ENCODE peak calls at places on chromosomes 3 and 15, in six cellular contexts. One of them, this sample, is unnamed.

GRCh38 chr15:24878153-24878552 is 76.6 kb upstream of the SNRPN start:
- DNase-seq in cardiac fibroblast: peak
- DNase-seq in HCT116: no peak
- DNase-seq in neuronal stem cell: no peak
- DNase-seq in mesendoderm: no peak
- DNase-seq in neural progenitor cell: no peak
- DNase-seq in this sample: no peak

GRCh38 chr15:65912235-65912634 is 42.9 kb downstream of the RAB11A start:
- DNase-seq in cardiac fibroblast: no peak
- DNase-seq in HCT116: no peak
- DNase-seq in neuronal stem cell: no peak
- DNase-seq in mesendoderm: no peak
- DNase-seq in neural progenitor cell: no peak
- DNase-seq in this sample: no peak

GRCh38 chr3:137259709-137260108 is 301.9 kb downstream of the IL20RB start:
- DNase-seq in cardiac fibroblast: no peak
- DNase-seq in HCT116: no peak
- DNase-seq in neuronal stem cell: no peak
- DNase-seq in mesendoderm: peak
- DNase-seq in neural progenitor cell: peak
- DNase-seq in this sample: no peak

GRCh38 chr3:36309092-36309491 is 71.2 kb upstream of the STAC start:
- DNase-seq in cardiac fibroblast: no peak
- DNase-seq in HCT116: no peak
- DNase-seq in neuronal stem cell: no peak
- DNase-seq in mesendoderm: no peak
- DNase-seq in neural progenitor cell: no peak
- DNase-seq in this sample: no peak

GRCh38 chr3:195270350-195271115 is 426 bp downstream of the XXYLT1 start:
- DNase-seq in cardiac fibroblast: peak
- DNase-seq in HCT116: peak
- DNase-seq in neuronal stem cell: peak
- DNase-seq in mesendoderm: peak
- DNase-seq in neural progenitor cell: peak
- DNase-seq in this sample: no peak

GRCh38 chr15:93428807-93429351 is 339.9 kb upstream of the RGMA start:
- DNase-seq in cardiac fibroblast: no peak
- DNase-seq in HCT116: no peak
- DNase-seq in neuronal stem cell: no peak
- DNase-seq in mesendoderm: no peak
- DNase-seq in neural progenitor cell: no peak
- DNase-seq in this sample: no peak

GRCh38 chr15:51642696-51643095 is 20.1 kb upstream of the DMXL2 start:
- DNase-seq in cardiac fibroblast: no peak
- DNase-seq in HCT116: no peak
- DNase-seq in neuronal stem cell: no peak
- DNase-seq in mesendoderm: no peak
- DNase-seq in neural progenitor cell: no peak
- DNase-seq in this sample: no peak

GRCh38 chr3:172520332-172520831 is 2.8 kb downstream of the TNFSF10 start:
- DNase-seq in cardiac fibroblast: peak
- DNase-seq in HCT116: no peak
- DNase-seq in neuronal stem cell: no peak
- DNase-seq in mesendoderm: no peak
- DNase-seq in neural progenitor cell: no peak
- DNase-seq in this sample: no peak

GRCh38 chr3:193719735-193720134 is 126.7 kb downstream of the OPA1 start:
- DNase-seq in cardiac fibroblast: no peak
- DNase-seq in HCT116: no peak
- DNase-seq in neuronal stem cell: no peak
- DNase-seq in mesendoderm: no peak
- DNase-seq in neural progenitor cell: no peak
- DNase-seq in this sample: no peak

GRCh38 chr3:179677884-179678283 is 25.0 kb downstream of the USP13 start:
- DNase-seq in cardiac fibroblast: no peak
- DNase-seq in HCT116: no peak
- DNase-seq in neuronal stem cell: no peak
- DNase-seq in mesendoderm: no peak
- DNase-seq in neural progenitor cell: no peak
- DNase-seq in this sample: no peak

GRCh38 chr3:64016941-64017620 is 6.2 kb downstream of the PSMD6 start:
- DNase-seq in cardiac fibroblast: no peak
- DNase-seq in HCT116: no peak
- DNase-seq in neuronal stem cell: no peak
- DNase-seq in mesendoderm: no peak
- DNase-seq in neural progenitor cell: no peak
- DNase-seq in this sample: no peak

GRCh38 chr15:59436774-59437472 is 1.1 kb upstream of the FAM81A start:
- DNase-seq in cardiac fibroblast: peak
- DNase-seq in HCT116: no peak
- DNase-seq in neuronal stem cell: no peak
- DNase-seq in mesendoderm: no peak
- DNase-seq in neural progenitor cell: peak
- DNase-seq in this sample: no peak

GRCh38 chr3:63977893-63978292 is 45.4 kb downstream of the PSMD6 start:
- DNase-seq in cardiac fibroblast: no peak
- DNase-seq in HCT116: no peak
- DNase-seq in neuronal stem cell: no peak
- DNase-seq in mesendoderm: no peak
- DNase-seq in neural progenitor cell: no peak
- DNase-seq in this sample: no peak

GRCh38 chr3:55482496-55483195 is 4.5 kb downstream of the WNT5A start:
- DNase-seq in cardiac fibroblast: no peak
- DNase-seq in HCT116: no peak
- DNase-seq in neuronal stem cell: peak
- DNase-seq in mesendoderm: peak
- DNase-seq in neural progenitor cell: peak
- DNase-seq in this sample: no peak

GRCh38 chr3:81302045-81302444 is 459.4 kb downstream of the GBE1 start:
- DNase-seq in cardiac fibroblast: peak
- DNase-seq in HCT116: peak
- DNase-seq in neuronal stem cell: peak
- DNase-seq in mesendoderm: peak
- DNase-seq in neural progenitor cell: peak
- DNase-seq in this sample: no peak

GRCh38 chr3:3170998-3171397 is 8.5 kb downstream of the CRBN start:
- DNase-seq in cardiac fibroblast: peak
- DNase-seq in HCT116: peak
- DNase-seq in neuronal stem cell: no peak
- DNase-seq in mesendoderm: peak
- DNase-seq in neural progenitor cell: peak
- DNase-seq in this sample: no peak

GRCh38 chr3:46542344-46542743 is 23.8 kb downstream of the LRRC2 start:
- DNase-seq in cardiac fibroblast: peak
- DNase-seq in HCT116: no peak
- DNase-seq in neuronal stem cell: no peak
- DNase-seq in mesendoderm: no peak
- DNase-seq in neural progenitor cell: no peak
- DNase-seq in this sample: peak

GRCh38 chr3:159824341-159824740 is 164.3 kb upstream of the IL12A start:
- DNase-seq in cardiac fibroblast: peak
- DNase-seq in HCT116: peak
- DNase-seq in neuronal stem cell: no peak
- DNase-seq in mesendoderm: no peak
- DNase-seq in neural progenitor cell: no peak
- DNase-seq in this sample: no peak

GRCh38 chr15:72197460-72198409 is at the start of gene GRAMD2A:
- DNase-seq in cardiac fibroblast: peak
- DNase-seq in HCT116: peak
- DNase-seq in neuronal stem cell: no peak
- DNase-seq in mesendoderm: peak
- DNase-seq in neural progenitor cell: peak
- DNase-seq in this sample: peak

GRCh38 chr15:42712584-42712983 is 24.3 kb downstream of the CDAN1 start:
- DNase-seq in cardiac fibroblast: no peak
- DNase-seq in HCT116: no peak
- DNase-seq in neuronal stem cell: no peak
- DNase-seq in mesendoderm: no peak
- DNase-seq in neural progenitor cell: no peak
- DNase-seq in this sample: no peak

GRCh38 chr3:105850593-105850992 is 18.2 kb downstream of the CBLB start:
- DNase-seq in cardiac fibroblast: no peak
- DNase-seq in HCT116: no peak
- DNase-seq in neuronal stem cell: no peak
- DNase-seq in mesendoderm: no peak
- DNase-seq in neural progenitor cell: no peak
- DNase-seq in this sample: no peak

GRCh38 chr15:72011291-72011940 is 106.5 kb downstream of the MYO9A start:
- DNase-seq in cardiac fibroblast: peak
- DNase-seq in HCT116: no peak
- DNase-seq in neuronal stem cell: no peak
- DNase-seq in mesendoderm: no peak
- DNase-seq in neural progenitor cell: no peak
- DNase-seq in this sample: no peak

GRCh38 chr3:72065872-72066641 is 281.1 kb upstream of the PROK2 start:
- DNase-seq in cardiac fibroblast: no peak
- DNase-seq in HCT116: no peak
- DNase-seq in neuronal stem cell: no peak
- DNase-seq in mesendoderm: no peak
- DNase-seq in neural progenitor cell: no peak
- DNase-seq in this sample: no peak

GRCh38 chr3:40225116-40225515 is 84.4 kb upstream of the EIF1B start:
- DNase-seq in cardiac fibroblast: no peak
- DNase-seq in HCT116: no peak
- DNase-seq in neuronal stem cell: no peak
- DNase-seq in mesendoderm: no peak
- DNase-seq in neural progenitor cell: no peak
- DNase-seq in this sample: no peak

GRCh38 chr15:94105760-94106159 is 125.6 kb upstream of the MCTP2 start:
- DNase-seq in cardiac fibroblast: no peak
- DNase-seq in HCT116: no peak
- DNase-seq in neuronal stem cell: no peak
- DNase-seq in mesendoderm: peak
- DNase-seq in neural progenitor cell: no peak
- DNase-seq in this sample: peak

GRCh38 chr3:25916286-25916685 is 126.4 kb downstream of the OXSM start:
- DNase-seq in cardiac fibroblast: no peak
- DNase-seq in HCT116: no peak
- DNase-seq in neuronal stem cell: no peak
- DNase-seq in mesendoderm: no peak
- DNase-seq in neural progenitor cell: no peak
- DNase-seq in this sample: no peak

GRCh38 chr15:66401130-66402021 is 14.7 kb downstream of the MAP2K1 start:
- DNase-seq in cardiac fibroblast: no peak
- DNase-seq in HCT116: no peak
- DNase-seq in neuronal stem cell: no peak
- DNase-seq in mesendoderm: peak
- DNase-seq in neural progenitor cell: peak
- DNase-seq in this sample: no peak

GRCh38 chr15:57297163-57297593 is 79.1 kb upstream of the CGNL1 start:
- DNase-seq in cardiac fibroblast: no peak
- DNase-seq in HCT116: no peak
- DNase-seq in neuronal stem cell: no peak
- DNase-seq in mesendoderm: peak
- DNase-seq in neural progenitor cell: no peak
- DNase-seq in this sample: peak

DNA sequence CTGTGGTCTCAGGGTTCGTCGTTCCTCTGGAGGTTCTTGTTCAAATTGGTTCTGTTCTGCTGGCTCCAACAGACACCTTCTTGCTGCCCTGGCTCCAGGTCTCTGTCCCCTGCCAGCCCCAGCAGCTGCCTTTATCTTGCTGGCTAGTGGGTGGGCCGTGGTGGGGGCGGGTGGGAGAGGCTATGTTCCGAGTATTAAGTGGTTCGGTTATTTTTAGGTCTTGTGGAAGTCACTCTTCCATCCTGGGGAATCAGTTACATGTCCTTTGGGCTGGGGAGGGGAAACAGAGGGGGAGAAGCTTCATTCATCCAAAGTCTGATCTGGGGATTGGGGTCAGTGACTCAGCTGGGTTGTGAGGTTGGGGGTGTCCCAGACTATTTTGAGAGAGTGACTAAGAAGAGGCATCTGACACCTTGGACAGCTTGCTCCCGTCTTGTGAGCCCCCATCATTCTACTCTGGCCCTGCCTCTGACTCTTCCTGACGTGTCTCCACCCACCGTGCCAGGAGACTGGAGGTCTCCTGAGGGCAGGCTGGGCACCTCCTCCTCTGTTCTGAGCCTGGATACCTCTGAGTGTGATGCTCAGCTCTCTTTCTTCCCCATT is at the start of gene XIRP1:
- DNase-seq in cardiac fibroblast: peak
- DNase-seq in HCT116: no peak
- DNase-seq in neuronal stem cell: no peak
- DNase-seq in mesendoderm: no peak
- DNase-seq in neural progenitor cell: no peak
- DNase-seq in this sample: no peak
- H3K4me3 ChIP-seq in cardiac fibroblast: no peak
- H3K4me3 ChIP-seq in HCT116: no peak
- H3K4me3 ChIP-seq in neuronal stem cell: no peak
- H3K4me3 ChIP-seq in mesendoderm: no peak
- H3K4me3 ChIP-seq in neural progenitor cell: no peak
- H3K4me3 ChIP-seq in this sample: no peak

GRCh38 chr3:114154321-114154821 is 24.5 kb downstream of the DRD3 start:
- DNase-seq in cardiac fibroblast: no peak
- DNase-seq in HCT116: no peak
- DNase-seq in neuronal stem cell: no peak
- DNase-seq in mesendoderm: peak
- DNase-seq in neural progenitor cell: peak
- DNase-seq in this sample: no peak
- H3K4me3 ChIP-seq in cardiac fibroblast: no peak
- H3K4me3 ChIP-seq in HCT116: no peak
- H3K4me3 ChIP-seq in neuronal stem cell: no peak
- H3K4me3 ChIP-seq in mesendoderm: no peak
- H3K4me3 ChIP-seq in neural progenitor cell: no peak
- H3K4me3 ChIP-seq in this sample: no peak

DNA sequence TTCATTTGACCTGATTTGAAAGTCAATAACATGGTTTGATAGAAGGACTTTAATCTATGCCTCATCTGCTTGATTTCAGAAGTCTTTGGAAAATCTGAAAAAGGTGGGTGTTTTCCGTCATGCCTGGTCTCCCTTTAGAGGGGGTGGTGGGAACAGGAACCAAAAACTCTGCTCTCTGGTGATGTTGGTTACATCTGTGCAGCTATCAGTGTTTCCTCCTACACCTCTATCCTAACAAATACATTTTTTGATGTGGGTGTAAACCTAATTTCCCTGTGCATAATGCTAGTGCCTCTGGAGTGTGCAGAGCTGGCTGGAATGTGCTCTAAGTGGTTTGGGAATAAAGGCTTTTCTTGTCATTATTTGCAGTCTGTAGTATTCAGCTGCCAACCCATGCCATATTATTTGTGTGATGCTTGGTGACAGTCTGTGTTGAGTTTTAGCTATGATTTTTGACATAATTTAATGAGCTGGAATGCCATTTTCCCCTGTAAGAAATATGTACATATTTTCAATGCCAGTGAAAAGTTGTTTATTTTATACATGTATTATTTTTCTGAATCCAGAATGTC is 547.6 kb downstream of the NLGN1 start:
- DNase-seq in cardiac fibroblast: no peak
- DNase-seq in HCT116: no peak
- DNase-seq in neuronal stem cell: no peak
- DNase-seq in mesendoderm: no peak
- DNase-seq in neural progenitor cell: no peak
- DNase-seq in this sample: no peak
- H3K4me3 ChIP-seq in cardiac fibroblast: no peak
- H3K4me3 ChIP-seq in HCT116: no peak
- H3K4me3 ChIP-seq in neuronal stem cell: no peak
- H3K4me3 ChIP-seq in mesendoderm: no peak
- H3K4me3 ChIP-seq in neural progenitor cell: no peak
- H3K4me3 ChIP-seq in this sample: no peak

GRCh38 chr15:85401108-85401765 is 20.8 kb downstream of the AKAP13 start:
- DNase-seq in cardiac fibroblast: no peak
- DNase-seq in HCT116: no peak
- DNase-seq in neuronal stem cell: no peak
- DNase-seq in mesendoderm: no peak
- DNase-seq in neural progenitor cell: no peak
- DNase-seq in this sample: no peak
- H3K4me3 ChIP-seq in cardiac fibroblast: no peak
- H3K4me3 ChIP-seq in HCT116: no peak
- H3K4me3 ChIP-seq in neuronal stem cell: no peak
- H3K4me3 ChIP-seq in mesendoderm: no peak
- H3K4me3 ChIP-seq in neural progenitor cell: no peak
- H3K4me3 ChIP-seq in this sample: no peak

This sample was measured in lung.